ENCODE peak calls at places on chromosomes 6 and 20, in nine cellular contexts. S is heart left ventricle, M is mesenchymal stem cell, P is endodermal cell, Q is neural progenitor cell, J is cardiac muscle cell, B is IMR-90, T is cardiac fibroblast, L is psoas muscle. U is an unnamed sample.

GRCh38 chr20:44057698-44058675 is 129.0 kb downstream of the JPH2 start:
- DNase-seq in S (no peak), M (peak), P (peak), Q (no peak), J (peak), B (peak), T (peak), L (no peak), U (no peak)

GRCh38 chr6:14476793-14477531 is 359.4 kb downstream of the CD83 start:
- DNase-seq in S (peak), M (peak), P (no peak), Q (no peak), J (peak), B (peak), T (peak), L (peak), U (no peak)

GRCh38 chr20:63589261-63590217 is 15.5 kb upstream of the HELZ2 start:
- DNase-seq in S (no peak), M (no peak), P (no peak), Q (no peak), J (no peak), B (no peak), T (no peak), L (no peak), U (no peak)

GRCh38 chr6:21900730-21901129 is 307.2 kb downstream of the SOX4 start:
- DNase-seq in S (no peak), M (peak), P (no peak), Q (no peak), J (peak), B (peak), T (peak), L (no peak), U (no peak)

GRCh38 chr20:59435496-59435895 is 135.1 kb downstream of the EDN3 start:
- DNase-seq in S (no peak), M (no peak), P (no peak), Q (no peak), J (no peak), B (no peak), T (no peak), L (no peak), U (no peak)

GRCh38 chr6:158293122-158293521 is 19.1 kb upstream of the TULP4 start:
- DNase-seq in S (no peak), M (no peak), P (no peak), Q (no peak), J (no peak), B (no peak), T (no peak), L (no peak), U (no peak)

GRCh38 chr20:20293986-20294385 is 73.9 kb upstream of the INSM1 start:
- DNase-seq in S (no peak), M (no peak), P (no peak), Q (no peak), J (no peak), B (no peak), T (no peak), L (no peak), U (no peak)

GRCh38 chr6:166257911-166258318 is 50.3 kb downstream of the PRR18 start:
- DNase-seq in S (no peak), M (no peak), P (no peak), Q (no peak), J (no peak), B (no peak), T (no peak), L (no peak), U (no peak)

GRCh38 chr6:7590918-7591302 is 912 bp downstream of the SNRNP48 start:
- DNase-seq in S (peak), M (peak), P (peak), Q (peak), J (no peak), B (peak), T (peak), L (no peak), U (no peak)

GRCh38 chr6:43171284-43172126 is 436 bp downstream of the SRF start:
- DNase-seq in S (no peak), M (no peak), P (no peak), Q (peak), J (no peak), B (no peak), T (no peak), L (peak), U (no peak)

GRCh38 chr20:33232486-33233072 is 3.2 kb upstream of the BPIFA1 start:
- DNase-seq in S (no peak), M (no peak), P (no peak), Q (no peak), J (no peak), B (no peak), T (no peak), L (no peak), U (no peak)

GRCh38 chr6:135162678-135163439 is 18.2 kb upstream of the MYB start:
- DNase-seq in S (no peak), M (peak), P (peak), Q (peak), J (peak), B (no peak), T (peak), L (no peak), U (no peak)

GRCh38 chr6:159092631-159093030 is 47.8 kb upstream of the TAGAP start:
- DNase-seq in S (no peak), M (no peak), P (peak), Q (no peak), J (peak), B (no peak), T (peak), L (no peak), U (no peak)

GRCh38 chr20:51422912-51423667 is 119.4 kb downstream of the NFATC2 start:
- DNase-seq in S (no peak), M (no peak), P (no peak), Q (no peak), J (no peak), B (no peak), T (no peak), L (no peak), U (no peak)

GRCh38 chr6:108562503-108562993 is 1.8 kb downstream of the FOXO3 start:
- DNase-seq in S (peak), M (peak), P (peak), Q (peak), J (peak), B (peak), T (peak), L (peak), U (peak)

GRCh38 chr20:20824924-20825584 is 112.6 kb upstream of the RALGAPA2 start:
- DNase-seq in S (peak), M (no peak), P (peak), Q (peak), J (peak), B (peak), T (peak), L (peak), U (peak)

GRCh38 chr20:53513168-53513488 is 80.5 kb downstream of the ZNF217 start:
- DNase-seq in S (no peak), M (no peak), P (no peak), Q (no peak), J (no peak), B (no peak), T (peak), L (no peak), U (no peak)

GRCh38 chr6:71252960-71253359 is 35.7 kb upstream of the OGFRL1 start:
- DNase-seq in S (no peak), M (no peak), P (no peak), Q (no peak), J (no peak), B (no peak), T (no peak), L (no peak), U (no peak)

GRCh38 chr6:116465246-116465645 is 4.1 kb downstream of the CALHM6 start:
- DNase-seq in S (no peak), M (no peak), P (no peak), Q (no peak), J (no peak), B (no peak), T (no peak), L (no peak), U (no peak)

GRCh38 chr6:118174071-118174470 is 267.0 kb downstream of the SLC35F1 start:
- DNase-seq in S (no peak), M (no peak), P (no peak), Q (no peak), J (no peak), B (no peak), T (no peak), L (no peak), U (no peak)

GRCh38 chr6:132167966-132168365 is 216.8 kb upstream of the CCN2 start:
- DNase-seq in S (no peak), M (no peak), P (no peak), Q (no peak), J (no peak), B (no peak), T (peak), L (no peak), U (no peak)

GRCh38 chr6:30601815-30602641 is 15.0 kb downstream of the PPP1R10 start:
- DNase-seq in S (no peak), M (no peak), P (no peak), Q (no peak), J (no peak), B (no peak), T (no peak), L (no peak), U (no peak)

GRCh38 chr6:13615802-13616140 is 636 bp downstream of the NOL7 start:
- DNase-seq in S (peak), M (peak), P (peak), Q (peak), J (peak), B (peak), T (no peak), L (peak), U (peak)

GRCh38 chr6:32882879-32883250 is 28.9 kb downstream of the PSMB9 start:
- DNase-seq in S (no peak), M (no peak), P (no peak), Q (no peak), J (peak), B (peak), T (peak), L (no peak), U (no peak)

GRCh38 chr6:166904101-166904746 is 52.1 kb downstream of the RNASET2 start:
- DNase-seq in S (no peak), M (no peak), P (peak), Q (peak), J (peak), B (peak), T (no peak), L (no peak), U (peak)

GRCh38 chr6:95017922-95018321 is 559.4 kb upstream of the MANEA start:
- DNase-seq in S (no peak), M (no peak), P (peak), Q (no peak), J (no peak), B (no peak), T (no peak), L (no peak), U (no peak)

GRCh38 chr6:56911847-56912246 is 43.1 kb upstream of the BEND6 start:
- DNase-seq in S (no peak), M (peak), P (no peak), Q (no peak), J (peak), B (peak), T (peak), L (no peak), U (no peak)

GRCh38 chr6:79586548-79586947 is 44.6 kb upstream of the SH3BGRL2 start:
- DNase-seq in S (no peak), M (peak), P (peak), Q (peak), J (peak), B (peak), T (peak), L (no peak), U (no peak)

GRCh38 chr6:134898575-134898974 is 51.3 kb downstream of the ALDH8A1 start:
- DNase-seq in S (no peak), M (no peak), P (no peak), Q (no peak), J (no peak), B (no peak), T (no peak), L (no peak), U (no peak)

GRCh38 chr6:54698974-54699373 is 147.6 kb upstream of the FAM83B start:
- DNase-seq in S (no peak), M (no peak), P (no peak), Q (no peak), J (no peak), B (no peak), T (no peak), L (no peak), U (no peak)

GRCh38 chr6:8180327-8181161 is 78.2 kb upstream of the EEF1E1 start:
- DNase-seq in S (no peak), M (peak), P (peak), Q (peak), J (peak), B (peak), T (peak), L (no peak), U (no peak)

GRCh38 chr6:163014736-163015135 is 287.0 kb downstream of the PACRG start:
- DNase-seq in S (no peak), M (no peak), P (no peak), Q (no peak), J (no peak), B (no peak), T (no peak), L (no peak), U (no peak)

GRCh38 chr6:19988555-19988954 is 151.4 kb downstream of the ID4 start:
- DNase-seq in S (no peak), M (peak), P (no peak), Q (peak), J (peak), B (peak), T (peak), L (no peak), U (no peak)

GRCh38 chr6:113723182-113723581 is 134.0 kb upstream of the MARCKS start:
- DNase-seq in S (no peak), M (peak), P (no peak), Q (no peak), J (peak), B (peak), T (peak), L (no peak), U (no peak)

GRCh38 chr20:63342561-63343459 is 18.3 kb downstream of the CHRNA4 start:
- DNase-seq in S (no peak), M (no peak), P (no peak), Q (no peak), J (no peak), B (no peak), T (no peak), L (no peak), U (no peak)

GRCh38 chr6:121944361-121944760 is 455.1 kb upstream of the HSF2 start:
- DNase-seq in S (no peak), M (no peak), P (no peak), Q (no peak), J (peak), B (peak), T (peak), L (no peak), U (no peak)

GRCh38 chr20:23278172-23278571 is 72.4 kb upstream of the NXT1 start:
- DNase-seq in S (no peak), M (no peak), P (no peak), Q (no peak), J (no peak), B (no peak), T (no peak), L (no peak), U (no peak)

GRCh38 chr6:12077021-12077420 is 64.9 kb downstream of the HIVEP1 start:
- DNase-seq in S (no peak), M (no peak), P (no peak), Q (no peak), J (no peak), B (no peak), T (no peak), L (no peak), U (no peak)

GRCh38 chr20:46307139-46307998 is 929 bp downstream of the CDH22 start:
- DNase-seq in S (peak), M (peak), P (peak), Q (peak), J (peak), B (peak), T (peak), L (peak), U (no peak)
- H3K4me3 ChIP-seq in S (peak), M (no peak), P (peak), Q (peak), J (peak), B (no peak), T (no peak), L (peak), U (peak)

GRCh38 chr6:42046491-42047219 is 3.7 kb upstream of the TAF8 start:
- DNase-seq in S (no peak), M (peak), P (no peak), Q (no peak), J (peak), B (peak), T (peak), L (no peak), U (no peak)
- H3K4me3 ChIP-seq in S (peak), M (peak), P (no peak), Q (no peak), J (no peak), B (no peak), T (peak), L (peak), U (peak)

GRCh38 chr20:57203204-57203603 is 63.2 kb downstream of the BMP7 start:
- DNase-seq in S (no peak), M (no peak), P (no peak), Q (no peak), J (no peak), B (no peak), T (no peak), L (no peak), U (no peak)
- H3K4me3 ChIP-seq in S (no peak), M (no peak), P (no peak), Q (no peak), J (no peak), B (no peak), T (no peak), L (no peak), U (no peak)

GRCh38 chr6:143061597-143062385 is 1.1 kb downstream of the AIG1 start:
- DNase-seq in S (no peak), M (no peak), P (no peak), Q (no peak), J (no peak), B (peak), T (peak), L (no peak), U (no peak)

GRCh38 chr6:143059616-143060353 is 904 bp upstream of the AIG1 start:
- DNase-seq in S (no peak), M (peak), P (peak), Q (no peak), J (peak), B (peak), T (peak), L (no peak), U (no peak)

GRCh38 chr6:143062551-143062950 is 1.9 kb downstream of the AIG1 start:
- DNase-seq in S (no peak), M (no peak), P (no peak), Q (no peak), J (no peak), B (no peak), T (no peak), L (no peak), U (no peak)

GRCh38 chr6:143060354-143060805 is 309 bp upstream of the AIG1 start:
- DNase-seq in S (peak), M (peak), P (peak), Q (peak), J (peak), B (peak), T (peak), L (peak), U (peak)

GRCh38 chr6:143060806-143061596 is at the start of gene AIG1:
- DNase-seq in S (no peak), M (no peak), P (peak), Q (peak), J (no peak), B (no peak), T (no peak), L (peak), U (peak)
- H3K4me3 ChIP-seq in S (peak), M (peak), P (peak), Q (peak), J (peak), B (peak), T (peak), L (peak), U (peak)

GRCh38 chr6:146770965-146771735 is 172.4 kb downstream of the ADGB start:
- DNase-seq in S (peak), M (no peak), P (no peak), Q (no peak), J (peak), B (no peak), T (no peak), L (peak), U (peak)
- H3K4me3 ChIP-seq in S (peak), M (no peak), P (no peak), Q (no peak), J (no peak), B (no peak), T (no peak), L (no peak), U (no peak)

GRCh38 chr6:37623666-37624065 is 74.0 kb downstream of the MDGA1 start:
- DNase-seq in S (no peak), M (no peak), P (no peak), Q (no peak), J (no peak), B (no peak), T (no peak), L (peak), U (no peak)

GRCh38 chr6:37622639-37623038 is 75.0 kb downstream of the MDGA1 start:
- DNase-seq in S (no peak), M (no peak), P (peak), Q (no peak), J (no peak), B (no peak), T (no peak), L (no peak), U (no peak)

GRCh38 chr6:37625591-37626374 is 71.9 kb downstream of the MDGA1 start:
- DNase-seq in S (no peak), M (no peak), P (peak), Q (peak), J (no peak), B (no peak), T (no peak), L (peak), U (no peak)

GRCh38 chr6:37624606-37625574 is 72.8 kb downstream of the MDGA1 start:
- DNase-seq in S (peak), M (no peak), P (peak), Q (no peak), J (peak), B (no peak), T (no peak), L (peak), U (no peak)

GRCh38 chr6:37624121-37624520 is 73.6 kb downstream of the MDGA1 start:
- DNase-seq in S (no peak), M (no peak), P (peak), Q (no peak), J (no peak), B (no peak), T (no peak), L (peak), U (no peak)
- H3K4me3 ChIP-seq in S (no peak), M (no peak), P (no peak), Q (no peak), J (no peak), B (no peak), T (no peak), L (no peak), U (no peak)

GRCh38 chr20:37346526-37347346 is 796 bp downstream of the SRC start:
- DNase-seq in S (no peak), M (no peak), P (peak), Q (peak), J (peak), B (no peak), T (no peak), L (no peak), U (no peak)

GRCh38 chr20:37344506-37345338 is 1.2 kb upstream of the SRC start:
- DNase-seq in S (no peak), M (no peak), P (peak), Q (no peak), J (no peak), B (no peak), T (no peak), L (no peak), U (no peak)

GRCh38 chr20:37345339-37346231 is at the start of gene SRC:
- DNase-seq in S (peak), M (peak), P (peak), Q (peak), J (peak), B (peak), T (peak), L (peak), U (peak)

GRCh38 chr20:37347347-37347823 is 1.4 kb downstream of the SRC start:
- DNase-seq in S (no peak), M (no peak), P (no peak), Q (no peak), J (no peak), B (no peak), T (no peak), L (no peak), U (no peak)

DNA sequence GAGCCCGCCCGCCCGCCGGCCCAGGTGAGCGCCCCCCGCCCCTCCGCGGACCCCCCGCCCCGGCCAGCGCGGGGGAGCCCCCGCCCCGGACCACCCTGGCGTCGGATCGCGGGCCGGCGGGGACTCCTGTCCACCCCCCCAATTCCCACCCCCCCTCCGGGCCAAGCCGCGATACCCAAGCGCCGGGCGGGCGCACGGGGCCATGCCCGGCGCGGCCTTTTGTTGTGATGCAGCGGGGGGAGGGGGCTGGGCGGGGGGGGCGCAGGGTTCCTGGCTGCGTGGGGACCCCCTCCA is 239 bp downstream of the SRC start:
- DNase-seq in S (no peak), M (no peak), P (no peak), Q (no peak), J (no peak), B (no peak), T (no peak), L (no peak), U (no peak)
- H3K4me3 ChIP-seq in S (peak), M (peak), P (peak), Q (peak), J (peak), B (peak), T (peak), L (peak), U (peak)

U was measured in right atrium auricular region.